ENCODE peak calls at places on chromosomes 3 and 15, in four cellular contexts. P is AG09309, Y is pancreas, U is adrenal gland. C is an unnamed sample.

GRCh38 chr3:101886626-101887025 is 37.3 kb downstream of the NFKBIZ start:
- DNase-seq in Y (no peak), P (no peak), U (no peak), C (no peak)

GRCh38 chr15:57861039-57861638 is 154.6 kb downstream of the POLR2M start:
- DNase-seq in Y (no peak), P (peak; percentile 39), U (peak; percentile 39), C (no peak)

GRCh38 chr3:40691598-40691905 is 166.8 kb downstream of the ZNF621 start:
- DNase-seq in U (no peak), Y (no peak), P (no peak), C (no peak)

GRCh38 chr15:81071130-81071529 is 62.9 kb upstream of the CFAP161 start:
- DNase-seq in P (peak; percentile 37), U (no peak), Y (no peak), C (peak; percentile 50)

GRCh38 chr3:171797265-171797679 is 13.0 kb downstream of the PLD1 start:
- DNase-seq in Y (no peak), U (no peak), P (no peak), C (no peak)

GRCh38 chr3:177615015-177615414 is 417.7 kb upstream of the TBL1XR1 start:
- DNase-seq in Y (no peak), U (peak; percentile 87), P (peak; percentile 61), C (no peak)

GRCh38 chr15:47742334-47742733 is 25.0 kb downstream of the SEMA6D start:
- DNase-seq in U (no peak), P (no peak), Y (no peak), C (no peak)

GRCh38 chr15:85542488-85542887 is 162.1 kb downstream of the AKAP13 start:
- DNase-seq in Y (no peak), P (no peak), U (no peak), C (no peak)

GRCh38 chr3:110485389-110485788 is 586.2 kb upstream of the NECTIN3 start:
- DNase-seq in U (no peak), P (no peak), Y (no peak), C (no peak)

GRCh38 chr15:71375934-71376333 is 260.7 kb downstream of the THSD4 start:
- DNase-seq in Y (no peak), U (no peak), P (no peak), C (no peak)

GRCh38 chr3:25045291-25045690 is 382.8 kb upstream of the RARB start:
- DNase-seq in Y (no peak), U (no peak), P (no peak), C (no peak)

GRCh38 chr3:185631108-185631507 is 45.0 kb downstream of the SENP2 start:
- DNase-seq in U (no peak), Y (no peak), P (no peak), C (no peak)

GRCh38 chr3:31444220-31445142 is 88.2 kb upstream of the STT3B start:
- DNase-seq in U (no peak), Y (no peak), P (no peak), C (no peak)

DNA sequence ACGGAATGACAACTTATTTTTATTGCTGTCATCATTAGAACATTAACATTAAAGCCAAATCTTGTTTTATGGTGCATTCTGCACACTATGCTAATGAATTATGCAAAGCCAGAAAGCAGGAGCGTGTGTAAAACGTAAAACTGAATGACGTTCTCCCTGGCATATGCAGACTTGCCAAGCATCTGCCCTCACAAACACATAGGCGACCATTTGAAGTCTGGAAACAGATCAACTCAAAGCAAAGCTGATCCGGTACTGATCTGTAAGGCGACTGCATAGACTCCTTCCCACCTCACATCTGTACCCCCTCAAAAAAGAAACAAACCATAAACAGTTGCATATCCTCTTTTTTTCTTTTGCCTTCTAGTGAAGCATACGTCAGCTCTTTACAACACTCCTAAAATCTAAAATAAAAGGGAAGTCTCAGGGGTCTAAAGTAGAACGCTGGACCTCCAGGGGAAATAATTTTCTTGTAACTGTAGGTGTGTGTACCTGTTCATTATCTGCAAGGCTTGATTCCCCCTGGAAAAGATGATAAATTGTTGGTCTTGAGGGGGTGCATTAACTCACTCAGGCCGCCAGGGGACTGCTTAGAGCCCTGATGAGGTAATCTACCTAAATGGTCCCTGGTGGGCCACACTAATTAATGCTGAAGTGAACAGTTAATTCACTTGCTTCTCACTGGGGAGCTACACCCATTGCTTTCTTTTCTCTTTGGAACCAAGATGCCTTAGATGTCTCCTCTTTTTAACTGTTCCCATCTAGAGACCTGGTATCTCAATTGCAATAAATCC is 231.4 kb downstream of the CDIN1 start:
- DNase-seq in Y (no peak), P (no peak), U (no peak), C (no peak)
- TF ChIP-seq CTCF in Y (no peak), P (peak; percentile 32), U (no peak), C (peak; percentile 27)

DNA sequence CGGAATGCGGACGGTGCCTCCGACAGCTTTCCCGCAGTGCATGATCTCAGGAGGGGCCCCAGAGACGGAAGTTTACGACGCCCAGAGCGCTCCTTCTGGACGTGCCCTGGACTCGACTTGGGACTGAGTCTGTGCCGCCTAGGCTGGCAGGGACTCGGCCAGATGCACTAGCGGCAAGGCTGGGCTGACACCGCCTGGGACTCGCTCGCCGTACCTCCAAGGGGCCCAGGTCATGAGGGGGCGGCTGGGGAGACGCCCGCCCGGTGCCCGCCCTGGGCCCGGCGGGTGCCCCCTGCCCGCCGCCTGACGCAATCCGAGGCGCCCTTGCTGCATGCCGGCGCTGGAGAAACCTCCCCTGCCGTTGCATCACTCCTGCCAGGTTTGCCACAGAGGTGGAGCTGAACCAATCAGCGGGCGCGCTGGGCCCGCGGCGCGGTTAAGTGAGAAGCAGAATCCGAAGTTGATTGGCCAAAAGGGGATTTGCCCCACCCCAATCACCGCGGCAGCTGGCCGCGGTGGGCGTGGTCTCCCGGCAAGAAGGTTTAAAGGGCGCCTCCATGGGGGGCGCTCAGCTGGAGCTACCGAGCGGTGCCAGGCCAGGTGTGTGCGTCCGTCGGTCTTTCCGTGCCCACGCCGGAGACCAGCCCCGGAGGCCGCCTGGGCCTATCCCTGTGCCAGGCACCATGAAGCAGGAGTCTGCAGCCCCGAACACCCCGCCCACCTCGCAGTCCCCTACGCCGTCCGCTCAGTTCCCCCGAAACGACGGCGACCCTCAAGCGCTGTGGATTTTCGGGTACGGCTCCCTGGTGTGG is at the start of gene CHAC1:
- DNase-seq in U (peak; percentile 97), Y (peak; percentile 98), P (peak; percentile 93), C (peak; percentile 87)
- TF ChIP-seq CTCF in U (no peak), Y (no peak), P (peak; percentile 1), C (no peak)

DNA sequence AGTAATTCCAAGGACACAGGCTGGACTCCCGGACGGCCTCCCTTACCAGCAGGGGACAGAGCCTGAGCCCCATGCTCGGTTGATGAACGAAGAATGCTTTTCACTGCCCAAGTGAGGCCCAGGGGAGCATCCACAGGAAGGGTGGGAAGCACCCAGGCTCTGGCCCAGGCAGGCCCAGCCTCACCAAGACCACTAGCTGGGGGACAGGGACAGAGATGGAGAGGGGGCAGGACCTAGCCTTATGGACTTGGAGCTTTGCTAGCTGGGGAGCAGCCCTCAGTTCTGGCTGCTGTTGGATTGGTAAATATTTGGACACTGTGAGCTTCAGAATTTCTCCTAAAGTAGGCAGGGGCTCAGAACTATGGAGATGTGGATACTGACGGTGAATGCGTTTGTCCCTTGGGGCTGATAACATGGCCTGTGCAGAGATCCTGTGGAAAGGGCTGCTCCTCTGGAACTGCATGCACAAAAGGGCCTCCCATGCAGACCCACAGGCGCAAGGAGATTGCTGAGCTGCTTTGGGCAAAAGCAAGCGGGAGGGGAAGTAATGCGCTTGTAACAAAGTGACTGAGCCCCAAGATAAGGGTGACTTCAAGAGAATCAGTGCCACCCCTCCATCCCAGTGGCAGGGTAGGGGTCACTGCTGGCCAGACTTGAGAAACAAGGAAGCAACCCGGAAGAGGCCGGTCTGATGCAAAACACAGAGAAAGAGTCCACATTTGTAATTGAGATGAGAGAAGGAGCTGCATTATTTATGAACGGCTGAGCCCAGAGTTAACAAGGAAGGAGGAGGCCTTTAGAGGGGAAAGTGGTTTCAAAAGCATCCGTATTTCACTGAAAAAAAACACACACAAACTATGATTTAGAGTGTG is 70.1 kb upstream of the MEF2A start:
- DNase-seq in P (no peak), U (no peak), Y (no peak), C (no peak)
- TF ChIP-seq CTCF in P (no peak), U (no peak), Y (no peak), C (no peak)

DNA sequence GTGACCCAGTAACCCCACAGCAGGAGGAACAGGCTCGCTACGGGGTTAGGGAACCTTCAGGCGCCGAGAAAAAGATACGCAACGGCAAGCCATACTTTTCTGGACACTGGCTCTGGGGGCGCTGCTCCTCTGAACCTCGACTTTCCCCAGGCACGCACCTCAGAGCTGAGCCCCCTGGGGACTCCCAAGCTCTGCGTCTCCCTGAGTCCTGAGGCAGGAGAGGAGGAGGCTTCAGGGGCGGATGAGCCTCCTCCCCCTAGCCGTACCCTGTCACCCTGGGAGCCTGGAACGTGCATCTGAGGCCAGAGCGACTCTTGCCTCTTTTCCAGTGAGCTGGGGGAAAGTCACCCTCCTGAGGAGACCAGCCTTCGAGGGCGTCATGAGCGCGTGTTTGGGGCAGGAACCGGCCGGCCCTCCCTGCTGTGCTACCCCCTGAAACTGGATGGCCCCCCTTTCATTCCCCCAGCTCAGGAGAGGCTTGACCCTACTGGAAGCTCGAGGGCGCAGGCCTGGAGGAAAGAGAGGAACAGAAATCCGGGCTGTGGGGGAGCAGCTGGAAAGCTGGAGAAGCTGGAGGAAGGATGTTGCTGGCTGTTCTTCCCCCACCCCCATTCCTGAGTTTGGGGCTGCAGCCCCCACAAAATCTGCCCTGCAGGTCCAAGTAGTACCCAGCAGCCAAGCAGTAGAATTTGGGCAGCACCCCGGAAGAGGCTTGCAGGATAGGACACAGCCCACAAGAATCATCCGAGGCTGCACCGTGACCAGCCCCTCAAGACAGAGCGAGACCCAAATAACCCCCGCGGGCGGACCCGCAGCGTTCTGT is 25.1 kb upstream of the POLG start:
- DNase-seq in P (no peak), Y (no peak), U (no peak), C (no peak)
- TF ChIP-seq CTCF in P (no peak), Y (no peak), U (no peak), C (no peak)

GRCh38 chr15:66942649-66943390 is 122.6 kb upstream of the SMAD3 start:
- DNase-seq in U (no peak), P (no peak), Y (no peak), C (no peak)

GRCh38 chr15:66941791-66942190 is 123.6 kb upstream of the SMAD3 start:
- DNase-seq in P (no peak), Y (no peak), U (no peak), C (no peak)

GRCh38 chr15:66944121-66944520 is 121.3 kb upstream of the SMAD3 start:
- DNase-seq in U (no peak), P (no peak), Y (no peak), C (no peak)

GRCh38 chr15:66945286-66945685 is 120.1 kb upstream of the SMAD3 start:
- DNase-seq in U (no peak), Y (no peak), P (no peak), C (no peak)

DNA sequence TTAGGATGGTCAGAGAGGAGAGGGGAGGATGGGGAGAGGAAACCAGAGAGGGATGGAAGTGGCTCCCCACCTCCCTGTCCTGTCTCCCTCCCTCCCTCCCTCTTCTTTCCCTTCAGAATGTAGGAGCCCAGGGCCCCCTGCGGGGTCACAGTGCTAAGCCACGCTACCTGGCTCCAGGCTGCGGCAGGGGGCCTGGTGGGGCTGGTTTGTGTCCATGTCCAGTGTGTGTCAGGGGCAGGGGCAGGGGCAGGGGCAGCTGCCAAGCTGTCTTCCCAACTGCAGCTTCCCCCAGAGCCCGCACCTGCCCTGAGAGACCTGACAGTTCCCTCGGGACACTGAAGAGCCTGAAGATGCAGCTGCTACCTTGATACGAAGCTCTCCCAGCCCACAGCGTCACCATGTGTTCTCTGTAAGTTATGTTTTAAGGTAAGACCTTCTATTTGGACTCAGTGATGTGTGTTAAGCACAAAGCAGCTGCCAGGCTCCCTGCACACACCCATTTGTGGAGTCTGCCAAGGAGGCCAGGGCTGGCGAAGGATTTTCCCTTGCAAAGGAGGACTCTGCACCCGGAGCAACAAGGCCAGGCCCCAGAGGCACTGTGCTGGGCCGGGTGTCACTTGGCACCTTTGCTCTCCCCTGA is 121.8 kb upstream of the SMAD3 start:
- DNase-seq in P (no peak), Y (no peak), U (no peak), C (no peak)
- TF ChIP-seq CTCF in P (no peak), Y (no peak), U (no peak), C (no peak)

GRCh38 chr15:76336254-76337046 is at the start of gene ISL2:
- DNase-seq in P (no peak), Y (no peak), U (no peak), C (peak; percentile 95)
- TF ChIP-seq CTCF in P (no peak), Y (no peak), U (no peak), C (no peak)

GRCh38 chr3:42581709-42582473 is at the start of gene SEC22C:
- DNase-seq in U (peak; percentile 97), Y (peak; percentile 99), P (peak; percentile 45), C (peak; percentile 51)
- TF ChIP-seq CTCF in U (peak; percentile 27), Y (no peak), P (peak; percentile 29), C (peak; percentile 37)